ENCODE peak calls at places on chromosomes 2 and 18, in four cellular contexts. One of them, this sample, is unnamed.

GRCh38 chr18:7069191-7069590 is 48.4 kb downstream of the LAMA1 start:
- DNase-seq in endothelial cell: no peak
- DNase-seq in CD14-positive monocyte: no peak
- DNase-seq in heart left ventricle: no peak
- DNase-seq in this sample: no peak

GRCh38 chr2:134216152-134216829 is 37.6 kb upstream of the MGAT5 start:
- DNase-seq in endothelial cell: no peak
- DNase-seq in CD14-positive monocyte: no peak
- DNase-seq in heart left ventricle: no peak
- DNase-seq in this sample: no peak

GRCh38 chr2:134146620-134147019 is 107.3 kb upstream of the MGAT5 start:
- DNase-seq in endothelial cell: no peak
- DNase-seq in CD14-positive monocyte: no peak
- DNase-seq in heart left ventricle: no peak
- DNase-seq in this sample: no peak

GRCh38 chr2:190119257-190119656 is 56.7 kb upstream of the MSTN start:
- DNase-seq in endothelial cell: peak
- DNase-seq in CD14-positive monocyte: no peak
- DNase-seq in heart left ventricle: no peak
- DNase-seq in this sample: peak

GRCh38 chr2:55026202-55026601 is 24.0 kb downstream of the RTN4 start:
- DNase-seq in endothelial cell: no peak
- DNase-seq in CD14-positive monocyte: no peak
- DNase-seq in heart left ventricle: no peak
- DNase-seq in this sample: no peak

GRCh38 chr18:22871809-22872525 is 61.2 kb upstream of the RBBP8 start:
- DNase-seq in endothelial cell: no peak
- DNase-seq in CD14-positive monocyte: no peak
- DNase-seq in heart left ventricle: no peak
- DNase-seq in this sample: no peak

GRCh38 chr2:12848176-12848575 is 131.4 kb downstream of the TRIB2 start:
- DNase-seq in endothelial cell: no peak
- DNase-seq in CD14-positive monocyte: no peak
- DNase-seq in heart left ventricle: no peak
- DNase-seq in this sample: no peak

GRCh38 chr18:49597152-49597551 is 35.3 kb downstream of the LIPG start:
- DNase-seq in endothelial cell: no peak
- DNase-seq in CD14-positive monocyte: no peak
- DNase-seq in heart left ventricle: no peak
- DNase-seq in this sample: no peak

GRCh38 chr18:43108469-43108868 is 7.0 kb downstream of the RIT2 start:
- DNase-seq in endothelial cell: no peak
- DNase-seq in CD14-positive monocyte: no peak
- DNase-seq in heart left ventricle: no peak
- DNase-seq in this sample: no peak

GRCh38 chr18:78670778-78671405 is 308.7 kb upstream of the SALL3 start:
- DNase-seq in endothelial cell: no peak
- DNase-seq in CD14-positive monocyte: peak
- DNase-seq in heart left ventricle: no peak
- DNase-seq in this sample: no peak

GRCh38 chr2:47403829-47404228 is 873 bp downstream of the MSH2 start:
- DNase-seq in endothelial cell: no peak
- DNase-seq in CD14-positive monocyte: no peak
- DNase-seq in heart left ventricle: no peak
- DNase-seq in this sample: no peak

GRCh38 chr2:144983107-144983506 is 463.2 kb upstream of the ZEB2 start:
- DNase-seq in endothelial cell: no peak
- DNase-seq in CD14-positive monocyte: no peak
- DNase-seq in heart left ventricle: no peak
- DNase-seq in this sample: no peak

GRCh38 chr2:166017208-166017607 is 63.6 kb upstream of the TTC21B start:
- DNase-seq in endothelial cell: no peak
- DNase-seq in CD14-positive monocyte: no peak
- DNase-seq in heart left ventricle: no peak
- DNase-seq in this sample: no peak

GRCh38 chr2:163703386-163703785 is 32.4 kb downstream of the FIGN start:
- DNase-seq in endothelial cell: no peak
- DNase-seq in CD14-positive monocyte: no peak
- DNase-seq in heart left ventricle: no peak
- DNase-seq in this sample: no peak

GRCh38 chr2:44753552-44754285 is 187.8 kb upstream of the SIX3 start:
- DNase-seq in endothelial cell: no peak
- DNase-seq in CD14-positive monocyte: no peak
- DNase-seq in heart left ventricle: no peak
- DNase-seq in this sample: no peak

GRCh38 chr18:22604390-22604985 is 186.8 kb upstream of the CTAGE1 start:
- DNase-seq in endothelial cell: no peak
- DNase-seq in CD14-positive monocyte: no peak
- DNase-seq in heart left ventricle: peak
- DNase-seq in this sample: no peak

GRCh38 chr18:54968807-54969206 is 9.5 kb upstream of the CCDC68 start:
- DNase-seq in endothelial cell: no peak
- DNase-seq in CD14-positive monocyte: no peak
- DNase-seq in heart left ventricle: no peak
- DNase-seq in this sample: no peak

GRCh38 chr2:196875414-196875813 is 51.1 kb downstream of the PGAP1 start:
- DNase-seq in endothelial cell: no peak
- DNase-seq in CD14-positive monocyte: no peak
- DNase-seq in heart left ventricle: no peak
- DNase-seq in this sample: no peak

GRCh38 chr2:180012523-180012922 is 5.4 kb upstream of the CWC22 start:
- DNase-seq in endothelial cell: no peak
- DNase-seq in CD14-positive monocyte: no peak
- DNase-seq in heart left ventricle: no peak
- DNase-seq in this sample: no peak

GRCh38 chr2:14831458-14831857 is 198.9 kb downstream of the LRATD1 start:
- DNase-seq in endothelial cell: no peak
- DNase-seq in CD14-positive monocyte: no peak
- DNase-seq in heart left ventricle: no peak
- DNase-seq in this sample: no peak

GRCh38 chr18:26764584-26764983 is 100.9 kb downstream of the AQP4 start:
- DNase-seq in endothelial cell: no peak
- DNase-seq in CD14-positive monocyte: no peak
- DNase-seq in heart left ventricle: no peak
- DNase-seq in this sample: no peak

GRCh38 chr2:30146337-30147195 is at the start of gene YPEL5:
- DNase-seq in endothelial cell: peak
- DNase-seq in CD14-positive monocyte: peak
- DNase-seq in heart left ventricle: peak
- DNase-seq in this sample: peak

GRCh38 chr2:30149513-30149912 is 2.7 kb downstream of the YPEL5 start:
- DNase-seq in endothelial cell: peak
- DNase-seq in CD14-positive monocyte: no peak
- DNase-seq in heart left ventricle: no peak
- DNase-seq in this sample: no peak

GRCh38 chr2:30148850-30149249 is 2.0 kb downstream of the YPEL5 start:
- DNase-seq in endothelial cell: no peak
- DNase-seq in CD14-positive monocyte: no peak
- DNase-seq in heart left ventricle: no peak
- DNase-seq in this sample: no peak

GRCh38 chr2:30147196-30147714 is 448 bp downstream of the YPEL5 start:
- DNase-seq in endothelial cell: peak
- DNase-seq in CD14-positive monocyte: no peak
- DNase-seq in heart left ventricle: no peak
- DNase-seq in this sample: peak

DNA sequence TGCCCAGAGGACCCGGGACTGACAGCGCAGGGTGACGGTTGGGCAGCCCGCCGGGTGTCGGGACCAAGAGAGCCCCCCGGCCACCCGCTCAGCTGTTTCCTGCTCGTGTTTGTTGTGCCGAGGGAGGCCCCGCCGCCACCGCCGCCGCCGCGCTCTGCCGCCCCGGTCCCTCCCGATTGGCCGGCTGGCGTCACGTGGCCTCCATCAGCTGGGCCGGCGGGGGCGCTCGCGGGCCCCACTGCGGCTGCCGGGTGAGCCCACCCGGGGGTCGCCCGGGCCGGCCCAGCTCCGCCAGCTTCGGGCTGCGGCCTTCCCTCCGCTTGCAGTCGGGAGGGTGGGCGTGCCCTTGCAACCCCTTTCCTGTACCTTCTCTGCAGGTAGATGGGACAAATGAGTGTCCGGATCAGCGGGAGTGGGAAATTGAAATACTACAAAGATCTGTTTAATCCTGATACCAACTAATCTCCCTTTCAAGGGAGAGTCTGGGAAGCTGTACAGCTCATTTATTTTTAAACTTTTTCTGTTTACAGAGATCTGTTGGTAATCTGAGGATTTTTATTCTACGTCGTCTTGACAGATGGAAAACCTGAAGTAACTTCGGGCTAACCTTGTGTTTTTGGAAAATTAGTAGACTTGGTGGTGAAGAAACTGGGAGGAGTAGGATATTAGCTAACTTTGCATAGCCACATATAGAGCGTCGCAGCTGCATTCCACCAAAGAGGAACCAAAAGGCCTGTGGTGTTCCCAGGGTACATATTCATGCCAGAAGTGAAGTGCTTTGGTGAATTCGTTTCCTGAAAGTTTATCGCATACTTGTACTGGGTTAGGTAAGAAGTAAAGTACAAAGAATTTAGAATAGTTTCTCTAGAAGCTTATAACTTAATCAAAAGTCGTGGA is 1.2 kb downstream of the YPEL5 start:
- DNase-seq in endothelial cell: peak
- DNase-seq in CD14-positive monocyte: peak
- DNase-seq in heart left ventricle: peak
- DNase-seq in this sample: peak
- TF ChIP-seq CTCF in endothelial cell: peak
- TF ChIP-seq CTCF in CD14-positive monocyte: peak
- TF ChIP-seq CTCF in heart left ventricle: peak
- TF ChIP-seq CTCF in this sample: peak

DNA sequence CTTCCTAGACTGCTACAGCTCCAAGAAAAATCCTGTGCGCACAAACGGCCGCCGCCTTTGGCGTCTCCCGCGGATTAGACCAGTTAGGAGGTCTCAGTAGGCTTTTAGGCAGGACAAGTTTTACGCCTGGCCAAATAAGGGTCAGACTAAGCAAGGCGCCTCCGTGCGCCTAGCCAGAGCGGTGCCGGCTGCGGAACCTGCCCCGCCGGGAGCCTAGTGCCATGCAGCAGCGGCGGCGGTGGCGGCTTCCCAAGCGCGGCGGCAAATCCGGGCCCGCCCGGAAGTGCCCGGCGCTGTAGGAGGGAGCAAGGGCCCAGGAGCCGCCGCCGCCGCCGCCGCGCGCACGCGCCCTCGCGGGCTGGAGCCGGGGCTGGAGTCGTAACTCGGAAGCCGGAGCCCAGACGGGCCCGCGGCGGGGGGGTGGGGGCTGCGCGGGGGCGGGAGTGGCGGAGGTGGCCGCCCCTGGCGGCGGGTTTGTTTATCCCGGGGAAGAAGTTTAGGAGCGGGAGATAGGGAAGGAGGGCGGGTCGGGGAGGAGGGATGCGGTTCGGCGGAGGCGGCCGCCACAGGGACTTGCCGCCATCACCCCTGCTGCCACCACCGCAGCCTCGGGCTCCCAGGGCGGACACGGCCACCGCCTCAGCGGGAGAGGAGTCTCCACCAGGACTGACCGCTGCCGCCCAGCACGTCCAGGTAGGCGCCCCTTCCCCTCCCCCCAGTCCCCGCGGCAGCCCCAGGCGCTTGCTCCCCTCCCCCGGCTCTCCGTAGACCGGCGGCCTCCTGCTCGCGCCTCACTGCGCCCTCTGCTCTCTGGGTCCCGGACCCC is at the start of gene SPOPL:
- DNase-seq in endothelial cell: peak
- DNase-seq in CD14-positive monocyte: peak
- DNase-seq in heart left ventricle: peak
- DNase-seq in this sample: peak
- TF ChIP-seq CTCF in endothelial cell: peak
- TF ChIP-seq CTCF in CD14-positive monocyte: peak
- TF ChIP-seq CTCF in heart left ventricle: peak
- TF ChIP-seq CTCF in this sample: peak

GRCh38 chr2:106108351-106108750 is 85.8 kb downstream of the UXS1 start:
- DNase-seq in endothelial cell: no peak
- DNase-seq in CD14-positive monocyte: no peak
- DNase-seq in heart left ventricle: no peak
- DNase-seq in this sample: no peak

GRCh38 chr2:106106627-106107508 is 87.2 kb downstream of the UXS1 start:
- DNase-seq in endothelial cell: no peak
- DNase-seq in CD14-positive monocyte: no peak
- DNase-seq in heart left ventricle: no peak
- DNase-seq in this sample: no peak

GRCh38 chr2:106107509-106108131 is 86.5 kb downstream of the UXS1 start:
- DNase-seq in endothelial cell: no peak
- DNase-seq in CD14-positive monocyte: no peak
- DNase-seq in heart left ventricle: no peak
- DNase-seq in this sample: no peak

GRCh38 chr2:106105151-106105922 is 88.8 kb downstream of the UXS1 start:
- DNase-seq in endothelial cell: no peak
- DNase-seq in CD14-positive monocyte: no peak
- DNase-seq in heart left ventricle: no peak
- DNase-seq in this sample: no peak

GRCh38 chr2:106104332-106105062 is 89.6 kb downstream of the UXS1 start:
- DNase-seq in endothelial cell: peak
- DNase-seq in CD14-positive monocyte: no peak
- DNase-seq in heart left ventricle: no peak
- DNase-seq in this sample: peak
- TF ChIP-seq CTCF in endothelial cell: peak
- TF ChIP-seq CTCF in CD14-positive monocyte: peak
- TF ChIP-seq CTCF in heart left ventricle: peak
- TF ChIP-seq CTCF in this sample: peak

GRCh38 chr2:127424598-127425379 is 6.6 kb downstream of the PROC start:
- DNase-seq in endothelial cell: no peak
- DNase-seq in CD14-positive monocyte: no peak
- DNase-seq in heart left ventricle: no peak
- DNase-seq in this sample: no peak
- TF ChIP-seq CTCF in endothelial cell: no peak
- TF ChIP-seq CTCF in CD14-positive monocyte: no peak
- TF ChIP-seq CTCF in heart left ventricle: no peak
- TF ChIP-seq CTCF in this sample: no peak

DNA sequence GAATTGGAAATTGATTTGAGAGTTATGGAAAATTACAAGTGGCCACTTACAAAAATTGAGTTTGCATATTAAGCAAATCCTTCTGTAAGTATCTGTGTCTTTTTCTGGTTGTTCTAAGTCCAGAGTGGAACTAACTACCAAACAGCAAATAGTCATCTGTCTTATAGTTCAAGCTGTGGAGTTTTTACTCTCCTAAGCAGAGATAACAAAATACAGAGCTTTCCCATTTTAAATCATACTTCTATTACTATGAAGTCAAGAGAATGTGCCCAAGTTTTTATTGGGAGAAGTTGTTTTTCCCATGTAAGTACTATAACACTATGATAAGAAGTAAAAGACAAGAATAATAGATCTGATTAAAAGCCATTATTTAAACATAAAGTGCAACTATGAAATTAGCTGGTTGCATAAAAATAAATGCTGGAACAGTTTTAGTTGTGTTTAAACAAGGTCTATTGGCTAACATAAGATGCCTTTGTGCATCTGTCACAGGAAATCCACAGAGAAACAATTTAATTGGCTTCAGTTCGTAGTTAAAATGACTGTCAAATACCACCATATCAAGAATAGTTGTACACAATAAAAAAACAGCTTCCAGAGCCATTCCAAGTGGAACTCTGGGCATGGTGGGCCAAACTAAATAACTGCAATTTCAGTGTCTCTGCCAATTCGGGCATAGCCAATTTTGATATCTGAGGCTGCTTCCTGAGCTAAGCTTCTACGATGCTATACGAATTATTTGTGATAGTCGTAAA is 1467.4 kb upstream of the NXPH2 start:
- DNase-seq in endothelial cell: no peak
- DNase-seq in CD14-positive monocyte: no peak
- DNase-seq in heart left ventricle: no peak
- DNase-seq in this sample: no peak
- TF ChIP-seq CTCF in endothelial cell: no peak
- TF ChIP-seq CTCF in CD14-positive monocyte: no peak
- TF ChIP-seq CTCF in heart left ventricle: no peak
- TF ChIP-seq CTCF in this sample: no peak

GRCh38 chr18:45456076-45457066 is 158.9 kb upstream of the SLC14A2 start:
- DNase-seq in endothelial cell: no peak
- DNase-seq in CD14-positive monocyte: no peak
- DNase-seq in heart left ventricle: no peak
- DNase-seq in this sample: no peak
- TF ChIP-seq CTCF in endothelial cell: no peak
- TF ChIP-seq CTCF in CD14-positive monocyte: no peak
- TF ChIP-seq CTCF in heart left ventricle: no peak
- TF ChIP-seq CTCF in this sample: no peak